ENCODE peak calls at places on chromosome 2, in seven cellular contexts. B, U, A, H, P, K and V are unnamed samples.

GRCh38 chr2:176122633-176123482 is at the start of gene HOXD9:
- DNase-seq in K (no peak), B (no peak), H (peak; percentile 83), U (no peak), P (no peak), A (no peak), V (no peak)

GRCh38 chr2:216220976-216221375 is 111.8 kb downstream of the XRCC5 start:
- DNase-seq in H (no peak), U (no peak), P (no peak), K (no peak), A (no peak), B (no peak), V (no peak)

GRCh38 chr2:10537522-10538195 is 89.5 kb upstream of the ODC1 start:
- DNase-seq in B (no peak), U (no peak), H (no peak), A (no peak), K (no peak), P (no peak), V (no peak)

GRCh38 chr2:155368934-155369333 is 670.4 kb downstream of the KCNJ3 start:
- DNase-seq in U (peak; percentile 54), H (peak; percentile 45), B (no peak), A (no peak), K (peak; percentile 19), P (no peak), V (peak; percentile 6)

GRCh38 chr2:134149904-134150303 is 104.0 kb upstream of the MGAT5 start:
- DNase-seq in A (no peak), H (no peak), B (no peak), K (no peak), P (no peak), U (no peak), V (no peak)

GRCh38 chr2:582792-583528 is 94.2 kb downstream of the TMEM18 start:
- DNase-seq in B (no peak), P (no peak), K (no peak), H (no peak), A (peak; percentile 31), U (no peak), V (no peak)

GRCh38 chr2:64371727-64372126 is 82.2 kb upstream of the LGALSL start:
- DNase-seq in H (no peak), U (no peak), B (no peak), A (no peak), K (no peak), P (no peak), V (no peak)

GRCh38 chr2:232336241-232336736 is 42.3 kb upstream of the ALPP start:
- DNase-seq in A (no peak), U (no peak), H (no peak), B (no peak), K (no peak), P (no peak), V (no peak)

GRCh38 chr2:85765081-85765731 is 11.4 kb downstream of the ATOH8 start:
- DNase-seq in B (no peak), H (no peak), K (no peak), U (no peak), P (no peak), A (no peak), V (no peak)

GRCh38 chr2:168310580-168310979 is 63.2 kb upstream of the STK39 start:
- DNase-seq in U (no peak), A (no peak), K (no peak), B (no peak), P (no peak), H (no peak), V (no peak)

GRCh38 chr2:216501854-216502253 is 3.2 kb downstream of the RPL37A start:
- DNase-seq in B (no peak), P (no peak), U (no peak), K (no peak), A (no peak), H (no peak), V (no peak)

GRCh38 chr2:75375646-75376582 is 176.6 kb upstream of the TACR1 start:
- DNase-seq in U (no peak), K (no peak), P (peak; percentile 38), B (no peak), H (no peak), A (no peak), V (peak; percentile 12)

GRCh38 chr2:212361174-212361756 is 177.3 kb downstream of the ERBB4 start:
- DNase-seq in H (no peak), U (no peak), A (no peak), B (no peak), P (no peak), K (no peak), V (no peak)

GRCh38 chr2:108031471-108031941 is 45.2 kb downstream of the SLC5A7 start:
- DNase-seq in B (no peak), A (no peak), K (no peak), P (no peak), U (no peak), H (no peak), V (no peak)

GRCh38 chr2:199704358-199705238 is 146.4 kb downstream of the FTCDNL1 start:
- DNase-seq in H (peak; percentile 48), P (no peak), B (no peak), U (peak; percentile 78), K (peak; percentile 18), A (no peak), V (peak; percentile 16)

GRCh38 chr2:237072067-237072931 is 13.4 kb upstream of the COPS8 start:
- DNase-seq in U (peak; percentile 82), H (peak; percentile 63), P (peak; percentile 17), A (no peak), K (peak; percentile 77), B (no peak), V (peak; percentile 61)

GRCh38 chr2:449246-450067 is 161.6 kb upstream of the ALKAL2 start:
- DNase-seq in U (peak; percentile 0), H (no peak), P (no peak), B (no peak), A (no peak), K (no peak), V (no peak)